ENCODE peak calls at places on chromosome 22, in six cellular contexts. F is effector CD4-positive, alpha-beta T cell; Z is RWPE1; B is iPS DF 6.9; Y is NCI-H1694 treated with DMSO at 0.1 percent for 48 hours; S is GM23338. X is an unnamed sample.

GRCh38 chr22:24423519-24424000 is 3.8 kb upstream of the ADORA2A start:
- DNase-seq in F (peak), Z (peak), B (no peak), Y (no peak), S (peak), X (no peak)

GRCh38 chr22:45096256-45096907 is 67.3 kb upstream of the NUP50 start:
- DNase-seq in F (no peak), Z (peak), B (peak), Y (peak), S (peak), X (peak)

GRCh38 chr22:23787910-23788309 is 1.1 kb downstream of the SMARCB1 start:
- DNase-seq in F (no peak), Z (no peak), B (no peak), Y (no peak), S (no peak), X (no peak)

GRCh38 chr22:29722587-29722986 is 2.8 kb downstream of the CABP7 start:
- DNase-seq in F (no peak), Z (no peak), B (no peak), Y (no peak), S (peak), X (no peak)

GRCh38 chr22:50420581-50420980 is 54.3 kb downstream of the SBF1 start:
- DNase-seq in F (no peak), Z (no peak), B (no peak), Y (no peak), S (no peak), X (no peak)

GRCh38 chr22:32761251-32761903 is 40.1 kb upstream of the TIMP3 start:
- DNase-seq in F (no peak), Z (no peak), B (no peak), Y (no peak), S (no peak), X (no peak)

GRCh38 chr22:44531487-44531886 is 33.5 kb upstream of the RTL6 start:
- DNase-seq in F (no peak), Z (no peak), B (no peak), Y (no peak), S (no peak), X (no peak)

GRCh38 chr22:44133161-44133560 is 47.6 kb upstream of the PARVG start:
- DNase-seq in F (no peak), Z (no peak), B (no peak), Y (no peak), S (no peak), X (no peak)

GRCh38 chr22:23098718-23099524 is 28.6 kb downstream of the GNAZ start:
- DNase-seq in F (no peak), Z (no peak), B (no peak), Y (no peak), S (no peak), X (no peak)

GRCh38 chr22:39080052-39080762 is 3.1 kb downstream of the APOBEC3G start:
- DNase-seq in F (no peak), Z (no peak), B (no peak), Y (no peak), S (no peak), X (no peak)

X was measured in SK-N-MC.